ENCODE peak calls at places on chromosomes 12 and 14, in nine cellular contexts. Y, S, J, B, F, K, G, U and N are unnamed samples.

GRCh38 chr14:24053548-24054323 is 1.9 kb downstream of the CARMIL3 start:
- DNase-seq in Y (no peak), S (peak; percentile 22), J (peak; percentile 53), B (no peak), F (no peak), K (no peak), G (no peak), U (no peak), N (no peak)

GRCh38 chr14:69663322-69663686 is 51.9 kb downstream of the SUSD6 start:
- DNase-seq in Y (no peak), S (no peak), J (no peak), B (peak; percentile 44), F (no peak), K (no peak), G (peak; percentile 72), U (no peak), N (no peak)

GRCh38 chr14:104797112-104798044 is 1.8 kb upstream of the AKT1 start:
- DNase-seq in Y (no peak), S (peak; percentile 78), J (no peak), B (no peak), F (peak; percentile 57), K (no peak), G (no peak), U (no peak), N (no peak)

GRCh38 chr12:74441872-74442271 is 95.8 kb upstream of the ATXN7L3B start:
- DNase-seq in Y (no peak), S (peak; percentile 21), J (no peak), B (no peak), F (no peak), K (no peak), G (no peak), U (no peak), N (no peak)

GRCh38 chr12:26119391-26119981 is 5.4 kb downstream of the BHLHE41 start:
- DNase-seq in Y (peak; percentile 80), S (peak; percentile 51), J (no peak), B (peak; percentile 83), F (no peak), K (peak; percentile 78), G (peak; percentile 86), U (no peak), N (peak; percentile 74)

GRCh38 chr14:68297871-68298468 is 478.4 kb downstream of the RAD51B start:
- DNase-seq in Y (peak; percentile 70), S (peak; percentile 9), J (no peak), B (peak; percentile 20), F (no peak), K (peak; percentile 37), G (peak; percentile 56), U (no peak), N (peak; percentile 69)

GRCh38 chr14:63641473-63642228 is at the start of gene WDR89:
- DNase-seq in Y (peak; percentile 100), S (peak; percentile 91), J (peak; percentile 99), B (peak; percentile 100), F (peak; percentile 97), K (peak; percentile 99), G (peak; percentile 99), U (peak; percentile 98), N (peak; percentile 99)

GRCh38 chr12:130164931-130165330 is 2.7 kb downstream of the FZD10 start:
- DNase-seq in Y (no peak), S (peak; percentile 82), J (peak; percentile 21), B (no peak), F (no peak), K (no peak), G (no peak), U (no peak), N (no peak)

GRCh38 chr12:52871291-52871961 is 22.6 kb upstream of the KRT78 start:
- DNase-seq in Y (peak; percentile 64), S (no peak), J (no peak), B (peak; percentile 93), F (no peak), K (peak; percentile 89), G (peak; percentile 81), U (no peak), N (peak; percentile 89)

GRCh38 chr12:96108321-96108720 is 72.9 kb upstream of the LTA4H start:
- DNase-seq in Y (no peak), S (peak; percentile 33), J (no peak), B (no peak), F (peak; percentile 72), K (no peak), G (no peak), U (no peak), N (no peak)

GRCh38 chr12:3170423-3171194 is 93.4 kb downstream of the TSPAN9 start:
- DNase-seq in Y (peak; percentile 84), S (no peak), J (no peak), B (peak; percentile 95), F (no peak), K (peak; percentile 97), G (peak; percentile 67), U (no peak), N (peak; percentile 82)

GRCh38 chr14:26123459-26123858 is 474.4 kb downstream of the NOVA1 start:
- DNase-seq in Y (no peak), S (no peak), J (no peak), B (no peak), F (no peak), K (no peak), G (no peak), U (no peak), N (no peak)

GRCh38 chr12:19518209-19518608 is 78.9 kb downstream of the AEBP2 start:
- DNase-seq in Y (no peak), S (no peak), J (no peak), B (no peak), F (no peak), K (no peak), G (no peak), U (no peak), N (no peak)

DNA sequence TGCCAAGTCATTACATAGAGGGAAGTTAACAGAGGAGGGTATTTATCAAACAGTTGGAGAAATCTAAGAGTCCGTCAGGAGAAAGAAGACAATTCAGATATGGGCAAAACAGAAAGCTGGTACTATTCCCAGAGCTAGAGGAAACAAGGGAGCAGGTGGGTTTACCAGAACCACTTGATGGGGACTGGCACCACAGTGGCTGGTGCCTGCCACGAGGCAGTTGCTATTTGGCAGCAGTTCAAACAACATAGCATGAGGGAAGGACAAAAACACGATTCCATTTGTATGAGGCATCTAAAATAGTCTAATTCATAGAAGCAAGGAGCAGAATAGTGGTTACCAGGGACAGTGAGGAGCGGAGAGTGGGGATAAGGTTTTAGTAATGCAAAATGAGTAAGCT is 24.6 kb upstream of the KLRD1 start:
- DNase-seq in Y (no peak), S (no peak), J (no peak), B (peak; percentile 8), F (no peak), K (no peak), G (no peak), U (no peak), N (no peak)
- H3K4me3 ChIP-seq in Y (no peak overlapping the region), S (no peak overlapping the region), J (no peak overlapping the region), B (no peak overlapping the region), F (no peak overlapping the region), K (no peak overlapping the region), G (no peak overlapping the region), U (no peak overlapping the region), N (no peak overlapping the region)

GRCh38 chr12:16613199-16613598 is 7.2 kb upstream of the LMO3 start:
- DNase-seq in Y (peak; percentile 31), S (no peak), J (no peak), B (no peak), F (no peak), K (no peak), G (peak; percentile 53), U (no peak), N (no peak)
- H3K4me3 ChIP-seq in Y (no peak overlapping the region), S (no peak overlapping the region), J (no peak overlapping the region), B (no peak overlapping the region), F (peak overlapping the region; percentile 30), K (no peak overlapping the region), G (no peak overlapping the region), U (peak overlapping the region; percentile 77), N (no peak overlapping the region)

GRCh38 chr14:67265131-67265530 is 23.9 kb downstream of the PALS1 start:
- DNase-seq in Y (peak; percentile 58), S (no peak), J (no peak), B (no peak), F (no peak), K (peak; percentile 20), G (peak; percentile 63), U (no peak), N (peak; percentile 60)

GRCh38 chr14:67270354-67270753 is 29.1 kb downstream of the PALS1 start:
- DNase-seq in Y (peak; percentile 21), S (no peak), J (no peak), B (peak; percentile 45), F (no peak), K (no peak), G (no peak), U (no peak), N (peak; percentile 32)

GRCh38 chr14:67269338-67270060 is 28.3 kb downstream of the PALS1 start:
- DNase-seq in Y (peak; percentile 88), S (no peak), J (no peak), B (peak; percentile 88), F (no peak), K (peak; percentile 70), G (peak; percentile 87), U (no peak), N (peak; percentile 89)

GRCh38 chr14:67268456-67269115 is 27.4 kb downstream of the PALS1 start:
- DNase-seq in Y (peak; percentile 51), S (peak; percentile 23), J (no peak), B (no peak), F (peak; percentile 8), K (peak; percentile 10), G (no peak), U (no peak), N (peak; percentile 20)

DNA sequence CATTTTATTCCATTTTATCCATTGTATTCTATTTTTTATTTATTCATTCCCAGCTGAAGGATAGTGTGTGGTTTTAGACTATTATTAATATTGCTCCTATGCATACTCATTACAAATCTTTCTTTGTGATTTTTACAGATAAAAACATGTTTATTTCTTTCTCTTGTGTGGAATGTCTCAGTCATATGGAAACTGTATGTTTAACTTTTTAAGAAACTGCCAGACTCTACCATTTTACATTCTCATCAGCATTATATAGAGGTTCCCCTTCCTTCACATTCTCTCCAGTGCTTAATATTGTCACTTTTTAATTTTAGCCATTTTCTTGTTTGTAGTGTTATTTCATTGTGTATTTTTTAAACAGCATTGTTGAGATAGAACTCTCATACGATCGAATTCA is 26.7 kb downstream of the PALS1 start:
- DNase-seq in Y (no peak), S (no peak), J (no peak), B (no peak), F (no peak), K (no peak), G (no peak), U (no peak), N (no peak)
- H3K4me3 ChIP-seq in Y (no peak overlapping the region), S (no peak overlapping the region), J (no peak overlapping the region), B (no peak overlapping the region), F (peak overlapping the region; percentile 23), K (no peak overlapping the region), G (peak overlapping the region; percentile 49), U (peak overlapping the region; percentile 54), N (no peak overlapping the region)

GRCh38 chr14:91127924-91128323 is 14.1 kb downstream of the DGLUCY start:
- DNase-seq in Y (no peak), S (no peak), J (no peak), B (no peak), F (no peak), K (no peak), G (no peak), U (no peak), N (no peak)
- H3K4me3 ChIP-seq in Y (no peak overlapping the region), S (no peak overlapping the region), J (no peak overlapping the region), B (no peak overlapping the region), F (no peak overlapping the region), K (no peak overlapping the region), G (no peak overlapping the region), U (no peak overlapping the region), N (no peak overlapping the region)